ENCODE peak calls at places on chromosomes 11 and 22, in four cellular contexts. One of them, this sample, is unnamed.

GRCh38 chr11:68632802-68633201 is 51.5 kb upstream of the GAL start:
- DNase-seq in Peyer's patch: no peak
- DNase-seq in ascending aorta: no peak
- DNase-seq in esophagus squamous epithelium: no peak
- DNase-seq in this sample: peak; percentile 64

GRCh38 chr11:60905551-60906113 is 753 bp downstream of the PRPF19 start:
- DNase-seq in Peyer's patch: no peak
- DNase-seq in ascending aorta: no peak
- DNase-seq in esophagus squamous epithelium: no peak
- DNase-seq in this sample: peak; percentile 58

GRCh38 chr11:35040221-35040942 is 98.6 kb upstream of the CD44 start:
- DNase-seq in Peyer's patch: no peak
- DNase-seq in ascending aorta: no peak
- DNase-seq in esophagus squamous epithelium: no peak
- DNase-seq in this sample: peak; percentile 49

GRCh38 chr22:32622762-32623147 is 148.1 kb downstream of the FBXO7 start:
- DNase-seq in Peyer's patch: no peak
- DNase-seq in ascending aorta: no peak
- DNase-seq in esophagus squamous epithelium: no peak
- DNase-seq in this sample: no peak

GRCh38 chr11:36075053-36075452 is 131.2 kb downstream of the LDLRAD3 start:
- DNase-seq in Peyer's patch: no peak
- DNase-seq in ascending aorta: no peak
- DNase-seq in esophagus squamous epithelium: no peak
- DNase-seq in this sample: no peak

GRCh38 chr11:36030707-36031365 is 87.0 kb downstream of the LDLRAD3 start:
- DNase-seq in Peyer's patch: no peak
- DNase-seq in ascending aorta: no peak
- DNase-seq in esophagus squamous epithelium: no peak
- DNase-seq in this sample: no peak

GRCh38 chr11:129364143-129364654 is 11.4 kb upstream of the BARX2 start:
- DNase-seq in Peyer's patch: peak; percentile 91
- DNase-seq in ascending aorta: no peak
- DNase-seq in esophagus squamous epithelium: no peak
- DNase-seq in this sample: peak; percentile 93

GRCh38 chr22:40764743-40765441 is 54.3 kb downstream of the SLC25A17 start:
- DNase-seq in Peyer's patch: no peak
- DNase-seq in ascending aorta: no peak
- DNase-seq in esophagus squamous epithelium: no peak
- DNase-seq in this sample: no peak

GRCh38 chr22:45830531-45831245 is 146.3 kb downstream of the WNT7B start:
- DNase-seq in Peyer's patch: no peak
- DNase-seq in ascending aorta: no peak
- DNase-seq in esophagus squamous epithelium: no peak
- DNase-seq in this sample: no peak

GRCh38 chr22:29346659-29347058 is 31.2 kb upstream of the RASL10A start:
- DNase-seq in Peyer's patch: no peak
- DNase-seq in ascending aorta: no peak
- DNase-seq in esophagus squamous epithelium: no peak
- DNase-seq in this sample: no peak

GRCh38 chr11:123799438-123799837 is 6.7 kb downstream of the OR6M1 start:
- DNase-seq in Peyer's patch: no peak
- DNase-seq in ascending aorta: no peak
- DNase-seq in esophagus squamous epithelium: no peak
- DNase-seq in this sample: no peak

GRCh38 chr22:36009085-36009484 is 19.5 kb downstream of the RBFOX2 start:
- DNase-seq in Peyer's patch: no peak
- DNase-seq in ascending aorta: no peak
- DNase-seq in esophagus squamous epithelium: no peak
- DNase-seq in this sample: no peak

GRCh38 chr11:123381817-123382554 is 48.1 kb upstream of the GRAMD1B start:
- DNase-seq in Peyer's patch: no peak
- DNase-seq in ascending aorta: no peak
- DNase-seq in esophagus squamous epithelium: no peak
- DNase-seq in this sample: no peak

DNA sequence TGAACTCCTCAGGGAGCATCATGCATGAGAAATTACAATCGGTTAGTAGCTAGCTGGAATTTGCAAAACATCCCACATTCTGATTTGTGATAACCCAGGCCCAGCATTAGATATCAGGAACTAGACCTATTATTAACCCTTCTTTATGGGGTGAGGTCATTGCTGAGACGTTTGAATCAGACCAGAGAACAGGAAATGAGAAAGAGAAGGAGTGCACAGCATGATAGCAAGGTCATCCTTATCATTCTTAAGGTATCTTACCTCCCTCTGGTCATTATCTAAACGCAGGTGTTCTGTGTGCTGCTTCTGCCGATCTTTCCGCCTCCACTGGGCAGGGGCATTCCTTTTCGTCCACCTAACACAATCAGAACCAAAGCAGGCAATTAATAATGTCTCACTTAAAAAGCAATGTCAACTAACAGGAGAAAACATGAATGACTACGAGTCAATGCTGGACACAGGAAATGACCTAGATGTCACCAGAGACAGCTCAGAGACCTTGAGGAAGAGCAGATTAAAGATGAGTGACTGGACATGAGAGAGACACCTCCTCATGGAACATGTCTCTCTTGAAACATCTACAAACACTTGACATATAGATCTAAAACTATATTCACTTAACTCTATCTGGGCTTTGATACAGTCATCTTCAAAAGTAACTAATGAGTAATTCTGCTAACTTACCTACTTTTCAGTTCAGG is 78.3 kb upstream of the SCUBE2 start:
- DNase-seq in Peyer's patch: no peak
- DNase-seq in ascending aorta: no peak
- DNase-seq in esophagus squamous epithelium: no peak
- DNase-seq in this sample: no peak
- H3K4me1 ChIP-seq in Peyer's patch: no peaks in the 10 kb centered on the region
- H3K4me1 ChIP-seq in ascending aorta: no peaks in the 10 kb centered on the region
- H3K4me1 ChIP-seq in esophagus squamous epithelium: no peaks in the 10 kb centered on the region
- H3K4me1 ChIP-seq in this sample: no peaks in the 10 kb centered on the region

DNA sequence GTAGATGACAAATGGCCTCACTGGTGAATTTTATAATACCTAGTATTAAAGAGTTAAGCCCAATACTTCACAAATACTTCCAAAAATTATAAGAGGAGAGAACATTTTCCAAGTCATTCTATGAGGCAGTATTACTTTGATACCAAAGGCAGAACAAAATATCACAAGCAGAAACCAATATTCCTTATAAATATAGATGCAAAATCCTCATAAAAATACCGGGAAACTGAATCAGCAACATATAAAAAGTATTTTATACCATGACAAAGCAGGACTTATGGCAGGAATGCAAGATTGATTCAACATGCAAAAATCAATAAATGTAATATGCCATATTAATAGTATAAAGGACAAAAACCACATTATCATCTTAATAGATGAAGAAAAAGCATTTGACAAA is 22.1 kb upstream of the AMPD3 start:
- DNase-seq in Peyer's patch: no peak
- DNase-seq in ascending aorta: no peak
- DNase-seq in esophagus squamous epithelium: no peak
- DNase-seq in this sample: no peak
- H3K27ac ChIP-seq in Peyer's patch: no peak overlapping the region
- H3K27ac ChIP-seq in ascending aorta: no peak overlapping the region
- H3K27ac ChIP-seq in esophagus squamous epithelium: no peak overlapping the region
- H3K27ac ChIP-seq in this sample: no peak overlapping the region

DNA sequence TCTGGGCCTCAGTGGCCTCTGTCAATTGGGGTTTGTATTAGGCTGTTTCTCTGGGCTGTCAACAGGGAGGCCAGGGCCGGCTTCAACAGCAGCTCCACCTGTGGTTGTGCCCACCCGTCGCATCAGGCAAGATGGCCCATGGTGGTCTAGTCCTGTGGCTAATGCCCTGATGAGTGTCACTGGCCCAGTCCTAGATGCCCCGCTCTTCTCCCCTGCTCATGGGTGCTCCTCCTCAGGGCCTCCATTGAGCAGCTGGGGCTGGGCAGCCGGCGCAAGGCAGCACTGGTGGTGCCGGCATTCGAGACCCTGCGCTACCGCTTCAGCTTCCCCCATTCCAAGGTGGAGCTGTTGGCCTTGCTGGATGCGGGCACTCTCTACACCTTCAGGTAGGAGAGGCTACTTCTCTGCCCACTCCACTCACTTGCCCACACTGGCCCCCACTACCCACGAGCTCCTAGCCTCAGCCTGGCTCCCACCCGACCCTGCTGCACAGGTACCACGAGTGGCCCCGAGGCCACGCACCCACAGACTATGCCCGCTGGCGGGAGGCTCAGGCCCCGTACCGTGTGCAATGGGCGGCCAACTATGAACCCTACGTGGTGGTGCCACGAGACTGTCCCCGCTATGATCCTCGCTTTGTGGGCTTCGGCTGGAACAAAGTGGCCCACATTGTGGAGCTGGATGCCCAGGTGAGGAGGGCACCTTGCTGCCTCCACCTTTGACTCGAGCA is 5.4 kb downstream of the LARGE2 start:
- DNase-seq in Peyer's patch: no peak
- DNase-seq in ascending aorta: no peak
- DNase-seq in esophagus squamous epithelium: no peak
- DNase-seq in this sample: no peak
- H3K4me1 ChIP-seq in Peyer's patch: peaks cover 18% of the 10 kb centered on the region
- H3K4me1 ChIP-seq in ascending aorta: peaks cover 5% of the 10 kb centered on the region
- H3K4me1 ChIP-seq in esophagus squamous epithelium: peaks cover 74% of the 10 kb centered on the region
- H3K4me1 ChIP-seq in this sample: no peaks in the 10 kb centered on the region

GRCh38 chr11:114157476-114158050 is 98.1 kb downstream of the ZBTB16 start:
- DNase-seq in Peyer's patch: no peak
- DNase-seq in ascending aorta: no peak
- DNase-seq in esophagus squamous epithelium: no peak
- DNase-seq in this sample: no peak
- H3K27ac ChIP-seq in Peyer's patch: peak overlapping the region; percentile 77
- H3K27ac ChIP-seq in ascending aorta: peak overlapping the region; percentile 99
- H3K27ac ChIP-seq in esophagus squamous epithelium: peak overlapping the region; percentile 96
- H3K27ac ChIP-seq in this sample: peak overlapping the region; percentile 23

GRCh38 chr11:559020-559620 is 1.4 kb downstream of the LMNTD2 start:
- DNase-seq in Peyer's patch: no peak
- DNase-seq in ascending aorta: no peak
- DNase-seq in esophagus squamous epithelium: no peak
- DNase-seq in this sample: no peak

GRCh38 chr11:559712-560304 is 730 bp downstream of the LMNTD2 start:
- DNase-seq in Peyer's patch: peak; percentile 85
- DNase-seq in ascending aorta: no peak
- DNase-seq in esophagus squamous epithelium: no peak
- DNase-seq in this sample: peak; percentile 89

GRCh38 chr11:557328-558132 is 3.0 kb downstream of the LMNTD2 start:
- DNase-seq in Peyer's patch: no peak
- DNase-seq in ascending aorta: no peak
- DNase-seq in esophagus squamous epithelium: no peak
- DNase-seq in this sample: no peak

GRCh38 chr11:556857-557256 is 3.7 kb downstream of the LMNTD2 start:
- DNase-seq in Peyer's patch: no peak
- DNase-seq in ascending aorta: no peak
- DNase-seq in esophagus squamous epithelium: no peak
- DNase-seq in this sample: no peak

GRCh38 chr11:558503-558902 is 2.0 kb downstream of the LMNTD2 start:
- DNase-seq in Peyer's patch: no peak
- DNase-seq in ascending aorta: no peak
- DNase-seq in esophagus squamous epithelium: no peak
- DNase-seq in this sample: no peak
- H3K4me1 ChIP-seq in Peyer's patch: peaks cover 47% of the 10 kb centered on the region
- H3K4me1 ChIP-seq in ascending aorta: peaks cover 16% of the 10 kb centered on the region
- H3K4me1 ChIP-seq in esophagus squamous epithelium: peaks cover 66% of the 10 kb centered on the region
- H3K4me1 ChIP-seq in this sample: no peaks in the 10 kb centered on the region

GRCh38 chr22:33650244-33650643 is 270.0 kb downstream of the LARGE1 start:
- DNase-seq in Peyer's patch: no peak
- DNase-seq in ascending aorta: no peak
- DNase-seq in esophagus squamous epithelium: no peak
- DNase-seq in this sample: no peak

GRCh38 chr22:33652596-33652995 is 267.7 kb downstream of the LARGE1 start:
- DNase-seq in Peyer's patch: no peak
- DNase-seq in ascending aorta: no peak
- DNase-seq in esophagus squamous epithelium: no peak
- DNase-seq in this sample: peak; percentile 60

GRCh38 chr22:33654173-33654890 is 265.9 kb downstream of the LARGE1 start:
- DNase-seq in Peyer's patch: no peak
- DNase-seq in ascending aorta: no peak
- DNase-seq in esophagus squamous epithelium: no peak
- DNase-seq in this sample: peak; percentile 46

GRCh38 chr22:33656808-33657628 is 263.3 kb downstream of the LARGE1 start:
- DNase-seq in Peyer's patch: no peak
- DNase-seq in ascending aorta: no peak
- DNase-seq in esophagus squamous epithelium: no peak
- DNase-seq in this sample: no peak

DNA sequence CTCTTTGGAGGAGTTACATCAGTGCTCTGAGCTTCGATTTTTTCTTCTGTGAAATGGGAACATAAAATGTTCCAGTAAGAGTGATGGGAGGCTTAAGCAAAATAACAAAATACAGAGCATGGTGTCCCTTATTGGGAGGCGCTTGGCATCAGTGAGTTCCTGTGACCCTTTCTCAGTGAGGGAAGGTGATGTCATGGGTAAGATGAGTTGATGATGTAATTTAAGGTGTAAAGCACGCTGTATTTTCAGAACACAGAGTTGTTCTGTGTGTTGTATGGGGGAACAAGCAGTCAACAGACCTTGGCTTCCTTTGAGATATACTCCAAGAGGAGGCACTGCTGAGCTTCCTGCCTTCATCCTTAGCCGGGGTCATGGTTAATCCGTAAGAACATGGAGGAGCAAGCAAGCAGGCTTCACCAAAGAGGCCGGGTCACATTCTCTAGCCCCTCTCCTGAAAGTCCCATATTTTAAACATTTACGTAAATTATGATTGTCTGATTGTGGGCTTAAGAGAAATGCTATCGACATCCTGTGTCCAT is 266.7 kb downstream of the LARGE1 start:
- DNase-seq in Peyer's patch: no peak
- DNase-seq in ascending aorta: no peak
- DNase-seq in esophagus squamous epithelium: no peak
- DNase-seq in this sample: no peak
- H3K27ac ChIP-seq in Peyer's patch: no peak overlapping the region
- H3K27ac ChIP-seq in ascending aorta: no peak overlapping the region
- H3K27ac ChIP-seq in esophagus squamous epithelium: no peak overlapping the region
- H3K27ac ChIP-seq in this sample: no peak overlapping the region

This sample was measured in small intestine.